ENCODE peak calls at places on chromosome 11, in nine cellular contexts. U, X, J, I, W, N, F, B and M are unnamed samples.

GRCh38 chr11:95641506-95641905 is 148.1 kb downstream of the FAM76B start:
- DNase-seq in U (no peak), X (no peak), J (no peak), I (no peak), W (no peak), N (peak; percentile 24), F (no peak), B (peak; percentile 92), M (no peak)

GRCh38 chr11:128422576-128423370 is 164.6 kb downstream of the ETS1 start:
- DNase-seq in U (peak; percentile 72), X (no peak), J (no peak), I (no peak), W (no peak), N (no peak), F (no peak), B (peak; percentile 80), M (peak; percentile 90)

GRCh38 chr11:59918987-59919589 is 19.1 kb upstream of the OOSP1 start:
- DNase-seq in U (no peak), X (no peak), J (peak; percentile 42), I (peak; percentile 39), W (no peak), N (peak; percentile 23), F (peak; percentile 7), B (peak; percentile 50), M (peak; percentile 53)

GRCh38 chr11:35295751-35296150 is 123.6 kb downstream of the SLC1A2 start:
- DNase-seq in U (no peak), X (no peak), J (no peak), I (no peak), W (no peak), N (no peak), F (no peak), B (no peak), M (no peak)

GRCh38 chr11:61994981-61995380 is 27.5 kb upstream of the FTH1 start:
- DNase-seq in U (no peak), X (no peak), J (no peak), I (no peak), W (no peak), N (no peak), F (no peak), B (no peak), M (no peak)

GRCh38 chr11:66419825-66420224 is 1.0 kb upstream of the NPAS4 start:
- DNase-seq in U (no peak), X (no peak), J (no peak), I (peak; percentile 77), W (no peak), N (no peak), F (no peak), B (no peak), M (no peak)

GRCh38 chr11:105937331-105937730 is 84.7 kb downstream of the MSANTD4 start:
- DNase-seq in U (no peak), X (no peak), J (no peak), I (no peak), W (peak; percentile 17), N (peak; percentile 30), F (peak; percentile 30), B (no peak), M (peak; percentile 78)

GRCh38 chr11:15128621-15129020 is 13.9 kb downstream of the INSC start:
- DNase-seq in U (no peak), X (no peak), J (no peak), I (no peak), W (no peak), N (no peak), F (no peak), B (no peak), M (no peak)

GRCh38 chr11:102007567-102008437 is 39.4 kb upstream of the CFAP300 start:
- DNase-seq in U (no peak), X (peak; percentile 16), J (peak; percentile 40), I (peak; percentile 65), W (peak; percentile 88), N (peak; percentile 63), F (peak; percentile 71), B (peak; percentile 49), M (peak; percentile 83)

GRCh38 chr11:113401718-113402117 is 14.1 kb downstream of the ANKK1 start:
- DNase-seq in U (no peak), X (no peak), J (no peak), I (no peak), W (no peak), N (peak; percentile 6), F (peak; percentile 83), B (no peak), M (peak; percentile 71)

GRCh38 chr11:15560689-15561467 is 446.2 kb downstream of the INSC start:
- DNase-seq in U (no peak), X (no peak), J (no peak), I (no peak), W (no peak), N (no peak), F (no peak), B (no peak), M (no peak)

GRCh38 chr11:16977136-16978020 is 36.8 kb downstream of the PLEKHA7 start:
- DNase-seq in U (no peak), X (no peak), J (no peak), I (peak; percentile 19), W (no peak), N (no peak), F (no peak), B (no peak), M (no peak)

GRCh38 chr11:32071811-32072210 is 19.1 kb upstream of the RCN1 start:
- DNase-seq in U (no peak), X (no peak), J (no peak), I (peak; percentile 35), W (no peak), N (peak; percentile 56), F (peak; percentile 53), B (no peak), M (peak; percentile 79)

GRCh38 chr11:99015634-99016454 is 4.9 kb upstream of the CNTN5 start:
- DNase-seq in U (no peak), X (no peak), J (peak; percentile 48), I (peak; percentile 70), W (peak; percentile 35), N (peak; percentile 56), F (peak; percentile 37), B (peak; percentile 39), M (peak; percentile 50)

GRCh38 chr11:15816270-15816871 is 540.0 kb downstream of the SOX6 start:
- DNase-seq in U (no peak), X (no peak), J (no peak), I (no peak), W (no peak), N (peak; percentile 65), F (no peak), B (no peak), M (peak; percentile 59)

GRCh38 chr11:86606849-86607481 is 65.5 kb downstream of the ME3 start:
- DNase-seq in U (no peak), X (no peak), J (no peak), I (no peak), W (no peak), N (peak; percentile 42), F (no peak), B (no peak), M (no peak)

GRCh38 chr11:71300187-71300586 is 47.8 kb upstream of the SHANK2 start:
- DNase-seq in U (no peak), X (no peak), J (no peak), I (no peak), W (no peak), N (no peak), F (no peak), B (no peak), M (no peak)

GRCh38 chr11:70900540-70900939 is 351.8 kb downstream of the SHANK2 start:
- DNase-seq in U (no peak), X (no peak), J (no peak), I (no peak), W (no peak), N (no peak), F (no peak), B (no peak), M (no peak)

GRCh38 chr11:117570701-117571100 is 226.3 kb downstream of the DSCAML1 start:
- DNase-seq in U (no peak), X (no peak), J (no peak), I (no peak), W (no peak), N (no peak), F (no peak), B (no peak), M (no peak)

GRCh38 chr11:64777449-64778222 is 706 bp downstream of the SF1 start:
- DNase-seq in U (peak; percentile 83), X (peak; percentile 36), J (peak; percentile 73), I (peak; percentile 90), W (no peak), N (peak; percentile 75), F (peak; percentile 91), B (peak; percentile 86), M (peak; percentile 65)

GRCh38 chr11:77065878-77066228 is 918 bp upstream of the CAPN5 start:
- DNase-seq in U (no peak), X (no peak), J (no peak), I (no peak), W (no peak), N (peak; percentile 73), F (no peak), B (no peak), M (no peak)

GRCh38 chr11:66543263-66544107 is 2.4 kb downstream of the ZDHHC24 start:
- DNase-seq in U (peak; percentile 54), X (no peak), J (peak; percentile 87), I (no peak), W (no peak), N (peak; percentile 43), F (no peak), B (peak; percentile 87), M (no peak)